ENCODE peak calls at places on chromosomes 7 and 10, in six cellular contexts. C is fibroblast of lung, D is B cell, K is mesothelial cell of epicardium, P is T-helper 17 cell, F is kidney glomerular epithelial cell. N is an unnamed sample.

GRCh38 chr10:133357293-133358151 is at the start of gene FUOM:
- DNase-seq in C (peak), D (peak), K (peak), P (peak), F (peak), N (peak)

GRCh38 chr10:126153686-126154628 is 234.3 kb downstream of the ADAM12 start:
- DNase-seq in C (peak), D (no peak), K (no peak), P (no peak), F (no peak), N (no peak)

GRCh38 chr7:94452257-94452656 is 57.4 kb upstream of the CASD1 start:
- DNase-seq in C (no peak), D (no peak), K (no peak), P (no peak), F (no peak), N (no peak)

GRCh38 chr10:30233186-30233958 is 115.7 kb downstream of the MTPAP start:
- DNase-seq in C (no peak), D (no peak), K (no peak), P (no peak), F (no peak), N (no peak)

GRCh38 chr10:128018236-128018635 is 108.0 kb downstream of the MKI67 start:
- DNase-seq in C (no peak), D (no peak), K (no peak), P (no peak), F (no peak), N (no peak)

GRCh38 chr10:14405076-14406065 is 74.6 kb upstream of the FRMD4A start:
- DNase-seq in C (peak), D (no peak), K (no peak), P (no peak), F (peak), N (no peak)

GRCh38 chr10:71580415-71580814 is 139.2 kb downstream of the C10orf105 start:
- DNase-seq in C (no peak), D (no peak), K (no peak), P (no peak), F (no peak), N (no peak)

GRCh38 chr7:116197355-116197754 is 13.0 kb upstream of the TES start:
- DNase-seq in C (no peak), D (no peak), K (no peak), P (no peak), F (no peak), N (no peak)

GRCh38 chr7:44278451-44279161 is 46.8 kb downstream of the CAMK2B start:
- DNase-seq in C (peak), D (no peak), K (no peak), P (peak), F (no peak), N (no peak)

GRCh38 chr10:133308431-133309110 is at the start of the genes TUBGCP2 and ZNF511:
- DNase-seq in C (peak), D (peak), K (peak), P (peak), F (peak), N (peak)

GRCh38 chr10:114095676-114096331 is 52.1 kb downstream of the ADRB1 start:
- DNase-seq in C (no peak), D (no peak), K (no peak), P (no peak), F (peak), N (no peak)

GRCh38 chr7:151063212-151063561 is 3.8 kb downstream of the SLC4A2 start:
- DNase-seq in C (peak), D (no peak), K (no peak), P (no peak), F (no peak), N (no peak)

GRCh38 chr7:55476071-55476803 is 96.1 kb downstream of the VOPP1 start:
- DNase-seq in C (peak), D (no peak), K (no peak), P (no peak), F (no peak), N (no peak)

GRCh38 chr7:36110584-36110983 is 42.5 kb upstream of the EEPD1 start:
- DNase-seq in C (no peak), D (no peak), K (no peak), P (no peak), F (no peak), N (no peak)

GRCh38 chr10:12958546-12959110 is 42.9 kb downstream of the CCDC3 start:
- DNase-seq in C (no peak), D (no peak), K (no peak), P (no peak), F (no peak), N (no peak)

GRCh38 chr10:124745678-124746077 is 1.5 kb upstream of the FAM53B start:
- DNase-seq in C (peak), D (peak), K (no peak), P (no peak), F (peak), N (no peak)

GRCh38 chr7:115230882-115231508 is 309.1 kb downstream of the MDFIC start:
- DNase-seq in C (peak), D (no peak), K (no peak), P (no peak), F (peak), N (no peak)

GRCh38 chr10:114234132-114234531 is 4.9 kb upstream of the VWA2 start:
- DNase-seq in C (no peak), D (no peak), K (no peak), P (no peak), F (no peak), N (no peak)

GRCh38 chr7:10239643-10240345 is 733.9 kb upstream of the PHF14 start:
- DNase-seq in C (peak), D (no peak), K (no peak), P (no peak), F (no peak), N (no peak)

N was measured in activated T-helper 1 cell treated with Interleukin-2 at 50 U/mL for 16 hours.